ENCODE peak calls at places on chromosomes 12 and 14, in ten cellular contexts. One of them, this sample, is unnamed.
A peak's percentile ranks its signal among the peaks of the same experiment; 100 is the strongest.

GRCh38 chr12:127712561-127712960 is 554.4 kb upstream of the TMEM132C start:
- DNase-seq in WERI-Rb-1: no peak
- DNase-seq in Jurkat, Clone E6-1: no peak
- DNase-seq in cardiac fibroblast: no peak
- DNase-seq in adrenal gland: no peak
- DNase-seq in A549: no peak
- DNase-seq in endodermal cell: no peak
- DNase-seq in kidney epithelial cell: no peak
- DNase-seq in lower lobe of right lung: no peak
- DNase-seq in IMR-90: no peak
- DNase-seq in this sample: no peak

GRCh38 chr12:118238888-118239287 is 103.0 kb downstream of the PEBP1 start:
- DNase-seq in kidney epithelial cell: no peak
- DNase-seq in IMR-90: no peak
- DNase-seq in adrenal gland: no peak
- DNase-seq in endodermal cell: no peak
- DNase-seq in Jurkat, Clone E6-1: no peak
- DNase-seq in lower lobe of right lung: no peak
- DNase-seq in A549: no peak
- DNase-seq in WERI-Rb-1: no peak
- DNase-seq in cardiac fibroblast: no peak
- DNase-seq in this sample: no peak

GRCh38 chr14:69685716-69686115 is 74.3 kb downstream of the SUSD6 start:
- DNase-seq in IMR-90: peak; percentile 58
- DNase-seq in cardiac fibroblast: peak; percentile 77
- DNase-seq in endodermal cell: no peak
- DNase-seq in kidney epithelial cell: no peak
- DNase-seq in Jurkat, Clone E6-1: no peak
- DNase-seq in WERI-Rb-1: no peak
- DNase-seq in adrenal gland: peak; percentile 76
- DNase-seq in lower lobe of right lung: peak; percentile 84
- DNase-seq in A549: no peak
- DNase-seq in this sample: no peak

GRCh38 chr14:68660495-68660894 is 132.4 kb downstream of the ZFP36L1 start:
- DNase-seq in Jurkat, Clone E6-1: no peak
- DNase-seq in endodermal cell: no peak
- DNase-seq in IMR-90: no peak
- DNase-seq in A549: no peak
- DNase-seq in adrenal gland: no peak
- DNase-seq in kidney epithelial cell: no peak
- DNase-seq in lower lobe of right lung: no peak
- DNase-seq in cardiac fibroblast: no peak
- DNase-seq in WERI-Rb-1: no peak
- DNase-seq in this sample: no peak

GRCh38 chr12:91383106-91383505 is 200.5 kb upstream of the DCN start:
- DNase-seq in IMR-90: peak; percentile 18
- DNase-seq in adrenal gland: no peak
- DNase-seq in cardiac fibroblast: peak; percentile 26
- DNase-seq in endodermal cell: no peak
- DNase-seq in Jurkat, Clone E6-1: no peak
- DNase-seq in kidney epithelial cell: no peak
- DNase-seq in lower lobe of right lung: no peak
- DNase-seq in WERI-Rb-1: no peak
- DNase-seq in A549: no peak
- DNase-seq in this sample: no peak

GRCh38 chr14:30874999-30875787 is 834 bp downstream of the COCH start:
- DNase-seq in lower lobe of right lung: no peak
- DNase-seq in endodermal cell: peak; percentile 81
- DNase-seq in A549: no peak
- DNase-seq in adrenal gland: no peak
- DNase-seq in IMR-90: no peak
- DNase-seq in kidney epithelial cell: no peak
- DNase-seq in Jurkat, Clone E6-1: no peak
- DNase-seq in WERI-Rb-1: no peak
- DNase-seq in cardiac fibroblast: no peak
- DNase-seq in this sample: peak; percentile 2

GRCh38 chr14:67765192-67765834 is 51.1 kb downstream of the ZFYVE26 start:
- DNase-seq in IMR-90: no peak
- DNase-seq in Jurkat, Clone E6-1: no peak
- DNase-seq in endodermal cell: no peak
- DNase-seq in WERI-Rb-1: no peak
- DNase-seq in adrenal gland: no peak
- DNase-seq in kidney epithelial cell: no peak
- DNase-seq in lower lobe of right lung: no peak
- DNase-seq in A549: no peak
- DNase-seq in cardiac fibroblast: no peak
- DNase-seq in this sample: no peak

GRCh38 chr14:93705513-93706156 is 82.7 kb downstream of the PRIMA1 start:
- DNase-seq in WERI-Rb-1: no peak
- DNase-seq in A549: no peak
- DNase-seq in endodermal cell: no peak
- DNase-seq in Jurkat, Clone E6-1: no peak
- DNase-seq in cardiac fibroblast: no peak
- DNase-seq in adrenal gland: no peak
- DNase-seq in lower lobe of right lung: no peak
- DNase-seq in kidney epithelial cell: no peak
- DNase-seq in IMR-90: no peak
- DNase-seq in this sample: no peak

GRCh38 chr14:77025744-77026165 is 2.8 kb downstream of the IRF2BPL start:
- DNase-seq in cardiac fibroblast: no peak
- DNase-seq in endodermal cell: peak; percentile 70
- DNase-seq in A549: no peak
- DNase-seq in adrenal gland: no peak
- DNase-seq in lower lobe of right lung: no peak
- DNase-seq in Jurkat, Clone E6-1: no peak
- DNase-seq in kidney epithelial cell: no peak
- DNase-seq in WERI-Rb-1: no peak
- DNase-seq in IMR-90: no peak
- DNase-seq in this sample: no peak

GRCh38 chr14:77024171-77024627 is 4.3 kb downstream of the IRF2BPL start:
- DNase-seq in WERI-Rb-1: no peak
- DNase-seq in cardiac fibroblast: peak; percentile 63
- DNase-seq in lower lobe of right lung: peak; percentile 57
- DNase-seq in IMR-90: peak; percentile 43
- DNase-seq in A549: no peak
- DNase-seq in endodermal cell: peak; percentile 91
- DNase-seq in Jurkat, Clone E6-1: no peak
- DNase-seq in kidney epithelial cell: no peak
- DNase-seq in adrenal gland: no peak
- DNase-seq in this sample: peak; percentile 34

GRCh38 chr14:77026166-77026929 is 2.2 kb downstream of the IRF2BPL start:
- DNase-seq in A549: no peak
- DNase-seq in endodermal cell: peak; percentile 76
- DNase-seq in adrenal gland: peak; percentile 52
- DNase-seq in kidney epithelial cell: no peak
- DNase-seq in lower lobe of right lung: peak; percentile 65
- DNase-seq in Jurkat, Clone E6-1: no peak
- DNase-seq in IMR-90: peak; percentile 51
- DNase-seq in WERI-Rb-1: no peak
- DNase-seq in cardiac fibroblast: peak; percentile 62
- DNase-seq in this sample: no peak

GRCh38 chr14:77022219-77022852 is 6.2 kb downstream of the IRF2BPL start:
- DNase-seq in cardiac fibroblast: no peak
- DNase-seq in IMR-90: no peak
- DNase-seq in A549: no peak
- DNase-seq in WERI-Rb-1: no peak
- DNase-seq in adrenal gland: no peak
- DNase-seq in lower lobe of right lung: no peak
- DNase-seq in Jurkat, Clone E6-1: no peak
- DNase-seq in endodermal cell: no peak
- DNase-seq in kidney epithelial cell: no peak
- DNase-seq in this sample: no peak

DNA sequence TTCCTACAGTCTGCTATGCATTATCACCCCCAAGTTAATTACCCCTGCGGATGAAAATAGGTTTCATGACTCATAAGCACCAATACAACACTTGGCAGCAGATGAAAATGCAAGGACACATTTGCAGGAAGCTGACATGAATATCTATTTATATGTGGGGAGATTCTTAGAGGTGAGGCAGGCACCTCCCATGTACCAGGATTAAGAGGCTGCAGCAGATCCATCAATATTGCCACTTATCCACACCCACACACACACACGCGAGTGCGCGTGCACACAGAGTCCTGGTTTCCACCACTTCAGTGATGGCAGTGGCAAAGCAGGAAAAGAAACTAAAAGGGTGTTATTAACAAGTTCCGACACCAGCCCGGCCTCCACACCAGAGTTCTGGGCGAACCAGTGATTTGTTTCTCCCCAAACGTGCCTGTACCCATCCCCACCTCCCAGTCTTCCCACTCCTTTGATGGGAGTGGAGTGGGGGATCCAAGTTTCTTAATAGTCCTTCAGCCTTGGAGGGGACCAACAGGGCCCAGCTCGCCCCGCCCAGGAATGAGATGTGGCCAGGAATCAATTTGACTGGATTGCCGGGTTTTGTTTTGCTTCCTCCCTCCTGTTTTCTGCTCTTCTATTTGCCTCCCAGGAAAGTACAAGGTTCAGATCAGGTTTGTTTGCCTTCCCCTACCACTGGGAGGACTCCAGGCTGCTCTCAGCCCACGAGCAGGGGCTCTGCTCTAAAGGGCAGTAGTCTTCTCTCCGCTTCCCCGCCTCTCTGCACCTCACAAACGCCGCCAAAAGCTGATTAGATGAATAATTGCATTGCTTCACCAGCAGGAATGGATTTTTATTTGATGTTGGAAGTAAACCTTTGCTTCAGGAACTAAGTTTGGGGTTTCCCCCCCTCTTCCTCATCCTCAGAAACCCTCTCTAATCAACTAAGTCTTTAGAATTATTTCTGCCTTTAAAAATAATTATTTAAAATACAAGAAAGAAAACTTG is 5.2 kb downstream of the IRF2BPL start:
- DNase-seq in A549: no peak
- DNase-seq in Jurkat, Clone E6-1: no peak
- DNase-seq in endodermal cell: peak; percentile 76
- DNase-seq in cardiac fibroblast: peak; percentile 67
- DNase-seq in kidney epithelial cell: no peak
- DNase-seq in IMR-90: peak; percentile 38
- DNase-seq in adrenal gland: no peak
- DNase-seq in WERI-Rb-1: no peak
- DNase-seq in lower lobe of right lung: peak; percentile 48
- DNase-seq in this sample: no peak
- H3K4me3 ChIP-seq in A549: peak overlapping the region; percentile 78
- H3K4me3 ChIP-seq in Jurkat, Clone E6-1: no peak overlapping the region
- H3K4me3 ChIP-seq in endodermal cell: no peak overlapping the region
- H3K4me3 ChIP-seq in cardiac fibroblast: no peak overlapping the region
- H3K4me3 ChIP-seq in kidney epithelial cell: peak overlapping the region; percentile 92
- H3K4me3 ChIP-seq in IMR-90: peak overlapping the region; percentile 11
- H3K4me3 ChIP-seq in adrenal gland: peak overlapping the region; percentile 90
- H3K4me3 ChIP-seq in WERI-Rb-1: no peak overlapping the region
- H3K4me3 ChIP-seq in lower lobe of right lung: peak overlapping the region; percentile 81
- H3K4me3 ChIP-seq in this sample: no peak overlapping the region

GRCh38 chr12:57611116-57611809 is at the start of gene ARHGEF25:
- DNase-seq in kidney epithelial cell: no peak
- DNase-seq in WERI-Rb-1: peak; percentile 89
- DNase-seq in lower lobe of right lung: no peak
- DNase-seq in endodermal cell: peak; percentile 89
- DNase-seq in IMR-90: peak; percentile 53
- DNase-seq in cardiac fibroblast: peak; percentile 65
- DNase-seq in Jurkat, Clone E6-1: no peak
- DNase-seq in A549: peak; percentile 84
- DNase-seq in adrenal gland: peak; percentile 49
- DNase-seq in this sample: no peak

GRCh38 chr12:57607958-57608663 is 3.1 kb upstream of the ARHGEF25 start:
- DNase-seq in A549: no peak
- DNase-seq in kidney epithelial cell: no peak
- DNase-seq in IMR-90: no peak
- DNase-seq in Jurkat, Clone E6-1: no peak
- DNase-seq in cardiac fibroblast: no peak
- DNase-seq in WERI-Rb-1: peak; percentile 85
- DNase-seq in endodermal cell: no peak
- DNase-seq in lower lobe of right lung: no peak
- DNase-seq in adrenal gland: no peak
- DNase-seq in this sample: no peak

GRCh38 chr12:57609091-57609780 is 2.0 kb upstream of the ARHGEF25 start:
- DNase-seq in A549: no peak
- DNase-seq in adrenal gland: no peak
- DNase-seq in endodermal cell: peak; percentile 80
- DNase-seq in lower lobe of right lung: no peak
- DNase-seq in WERI-Rb-1: peak; percentile 54
- DNase-seq in cardiac fibroblast: no peak
- DNase-seq in kidney epithelial cell: no peak
- DNase-seq in Jurkat, Clone E6-1: no peak
- DNase-seq in IMR-90: no peak
- DNase-seq in this sample: no peak

GRCh38 chr12:57610553-57611115 is 601 bp upstream of the ARHGEF25 start:
- DNase-seq in Jurkat, Clone E6-1: no peak
- DNase-seq in cardiac fibroblast: no peak
- DNase-seq in A549: no peak
- DNase-seq in WERI-Rb-1: peak; percentile 63
- DNase-seq in kidney epithelial cell: no peak
- DNase-seq in endodermal cell: no peak
- DNase-seq in IMR-90: no peak
- DNase-seq in lower lobe of right lung: no peak
- DNase-seq in adrenal gland: no peak
- DNase-seq in this sample: no peak

GRCh38 chr12:57609781-57610552 is 1.3 kb upstream of the ARHGEF25 start:
- DNase-seq in A549: no peak
- DNase-seq in Jurkat, Clone E6-1: no peak
- DNase-seq in IMR-90: no peak
- DNase-seq in WERI-Rb-1: no peak
- DNase-seq in endodermal cell: peak; percentile 73
- DNase-seq in lower lobe of right lung: no peak
- DNase-seq in cardiac fibroblast: no peak
- DNase-seq in kidney epithelial cell: no peak
- DNase-seq in adrenal gland: no peak
- DNase-seq in this sample: no peak
- H3K4me3 ChIP-seq in A549: no peak overlapping the region
- H3K4me3 ChIP-seq in Jurkat, Clone E6-1: no peak overlapping the region
- H3K4me3 ChIP-seq in IMR-90: no peak overlapping the region
- H3K4me3 ChIP-seq in WERI-Rb-1: peak overlapping the region; percentile 70
- H3K4me3 ChIP-seq in endodermal cell: peak overlapping the region; percentile 78
- H3K4me3 ChIP-seq in lower lobe of right lung: peak overlapping the region; percentile 69
- H3K4me3 ChIP-seq in cardiac fibroblast: no peak overlapping the region
- H3K4me3 ChIP-seq in kidney epithelial cell: no peak overlapping the region
- H3K4me3 ChIP-seq in adrenal gland: peak overlapping the region; percentile 90
- H3K4me3 ChIP-seq in this sample: no peak overlapping the region

GRCh38 chr12:12267801-12268200 is 957 bp upstream of the LRP6 start:
- DNase-seq in lower lobe of right lung: no peak
- DNase-seq in kidney epithelial cell: no peak
- DNase-seq in A549: peak; percentile 36
- DNase-seq in cardiac fibroblast: no peak
- DNase-seq in adrenal gland: no peak
- DNase-seq in IMR-90: no peak
- DNase-seq in Jurkat, Clone E6-1: no peak
- DNase-seq in endodermal cell: peak; percentile 82
- DNase-seq in WERI-Rb-1: peak; percentile 44
- DNase-seq in this sample: no peak
- H3K4me3 ChIP-seq in lower lobe of right lung: peak overlapping the region; percentile 72
- H3K4me3 ChIP-seq in kidney epithelial cell: peak overlapping the region; percentile 69
- H3K4me3 ChIP-seq in A549: peak overlapping the region; percentile 96
- H3K4me3 ChIP-seq in cardiac fibroblast: peak overlapping the region; percentile 98
- H3K4me3 ChIP-seq in adrenal gland: peak overlapping the region; percentile 72
- H3K4me3 ChIP-seq in IMR-90: no peak overlapping the region
- H3K4me3 ChIP-seq in Jurkat, Clone E6-1: peak overlapping the region; percentile 80
- H3K4me3 ChIP-seq in endodermal cell: peak overlapping the region; percentile 98
- H3K4me3 ChIP-seq in WERI-Rb-1: peak overlapping the region; percentile 91
- H3K4me3 ChIP-seq in this sample: no peak overlapping the region

DNA sequence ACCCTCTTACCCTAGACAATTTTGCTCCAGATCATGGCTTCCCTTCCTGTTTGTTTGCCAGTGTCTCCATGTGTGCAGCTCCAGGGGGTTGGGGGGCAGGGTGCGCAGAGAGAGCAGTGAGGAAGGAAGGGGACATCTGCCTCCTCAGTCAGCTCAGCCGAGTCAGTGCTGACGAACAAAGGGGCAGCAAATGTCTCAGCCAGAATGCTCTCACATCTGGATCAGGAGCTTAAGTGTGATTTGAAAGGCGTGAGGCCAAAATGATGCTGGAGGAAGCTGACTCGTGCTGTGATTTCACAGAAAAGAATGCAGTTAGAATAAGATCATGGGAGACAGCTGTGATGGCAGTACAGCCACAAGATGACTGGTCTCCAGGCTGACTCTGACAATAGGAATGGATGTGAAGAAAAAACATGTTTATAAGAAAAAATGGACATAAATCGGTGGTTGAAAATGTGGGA is 27.1 kb upstream of the CDK17 start:
- DNase-seq in adrenal gland: no peak
- DNase-seq in IMR-90: peak; percentile 100
- DNase-seq in lower lobe of right lung: no peak
- DNase-seq in kidney epithelial cell: peak; percentile 100
- DNase-seq in endodermal cell: peak; percentile 74
- DNase-seq in cardiac fibroblast: peak; percentile 100
- DNase-seq in A549: peak; percentile 55
- DNase-seq in WERI-Rb-1: peak; percentile 14
- DNase-seq in Jurkat, Clone E6-1: no peak
- DNase-seq in this sample: no peak
- H3K4me3 ChIP-seq in adrenal gland: no peak overlapping the region
- H3K4me3 ChIP-seq in IMR-90: peak overlapping the region; percentile 46
- H3K4me3 ChIP-seq in lower lobe of right lung: no peak overlapping the region
- H3K4me3 ChIP-seq in kidney epithelial cell: peak overlapping the region; percentile 3
- H3K4me3 ChIP-seq in endodermal cell: no peak overlapping the region
- H3K4me3 ChIP-seq in cardiac fibroblast: peak overlapping the region; percentile 56
- H3K4me3 ChIP-seq in A549: no peak overlapping the region
- H3K4me3 ChIP-seq in WERI-Rb-1: no peak overlapping the region
- H3K4me3 ChIP-seq in Jurkat, Clone E6-1: no peak overlapping the region
- H3K4me3 ChIP-seq in this sample: no peak overlapping the region